ENCODE peak calls at places on chromosome 20, in seven cellular contexts. T is substantia nigra, W is NCI-H2107, K is NCI-H1105, M is AG04450, Y is foreskin fibroblast, A is IMR-90. L is an unnamed sample.
A peak's percentile ranks its signal among the peaks of the same experiment; 100 is the strongest.

GRCh38 chr20:3687655-3688054 is 5.8 kb upstream of the ADAM33 start:
- DNase-seq in T (no peak), W (no peak), K (no peak), M (peak; percentile 18), Y (no peak), A (peak; percentile 63), L (no peak)

GRCh38 chr20:10474606-10475184 is 39.6 kb downstream of the SLX4IP start:
- DNase-seq in T (no peak), W (no peak), K (no peak), M (no peak), Y (no peak), A (no peak), L (no peak)

GRCh38 chr20:38094373-38094775 is 60.8 kb downstream of the RPRD1B start:
- DNase-seq in T (no peak), W (no peak), K (no peak), M (no peak), Y (peak; percentile 81), A (peak; percentile 85), L (no peak)

GRCh38 chr20:21302645-21303060 is 478 bp upstream of the XRN2 start:
- DNase-seq in T (no peak), W (no peak), K (no peak), M (no peak), Y (no peak), A (no peak), L (no peak)

GRCh38 chr20:967796-968742 is 34.0 kb downstream of the RSPO4 start:
- DNase-seq in T (no peak), W (no peak), K (no peak), M (no peak), Y (peak; percentile 10), A (peak; percentile 36), L (no peak)

GRCh38 chr20:47934761-47935160 is 149.5 kb upstream of the SULF2 start:
- DNase-seq in T (no peak), W (no peak), K (no peak), M (no peak), Y (no peak), A (no peak), L (no peak)

GRCh38 chr20:408843-409696 is 971 bp downstream of the RBCK1 start:
- DNase-seq in T (no peak), W (no peak), K (no peak), M (no peak), Y (no peak), A (no peak), L (no peak)

GRCh38 chr20:47927944-47928343 is 142.7 kb upstream of the SULF2 start:
- DNase-seq in T (no peak), W (no peak), K (no peak), M (no peak), Y (no peak), A (no peak), L (no peak)

GRCh38 chr20:13271977-13272975 is 51.2 kb downstream of the ISM1 start:
- DNase-seq in T (no peak), W (no peak), K (no peak), M (no peak), Y (no peak), A (no peak), L (no peak)

GRCh38 chr20:50027611-50028105 is 44.9 kb downstream of the SNAI1 start:
- DNase-seq in T (peak; percentile 54), W (no peak), K (no peak), M (peak; percentile 53), Y (peak; percentile 90), A (peak; percentile 92), L (peak; percentile 75)

L was measured in AG09309.